ENCODE peak calls at places on chromosomes 1 and 21, in four cellular contexts. D is body of pancreas; G is psoas muscle; M is naive thymus-derived CD4-positive, alpha-beta T cell. Q is an unnamed sample. For H3K4me1 and H3K9me3, the result is how much of the 10 kb centered on the place peaks cover.

GRCh38 chr1:46244656-46245371 is 2.7 kb upstream of the RAD54L start:
- DNase-seq in G (no peak), D (no peak), M (peak), Q (no peak)

GRCh38 chr1:153099646-153100045 is 5.3 kb upstream of the SPRR2E start:
- DNase-seq in G (no peak), D (no peak), M (no peak), Q (no peak)

GRCh38 chr1:154998818-154999650 is 3.6 kb upstream of the ZBTB7B start:
- DNase-seq in D (peak), M (peak), G (peak), Q (peak)

GRCh38 chr21:34511154-34511553 is 856 bp downstream of the KCNE1 start:
- DNase-seq in G (no peak), D (no peak), M (no peak), Q (no peak)

GRCh38 chr1:166924829-166925541 is 48.9 kb upstream of the TADA1 start:
- DNase-seq in D (no peak), M (no peak), G (no peak), Q (no peak)

GRCh38 chr1:35810096-35810860 is 2.5 kb downstream of the AGO4 start:
- DNase-seq in G (no peak), M (no peak), D (no peak), Q (no peak)

GRCh38 chr1:221712198-221712684 is 29.6 kb downstream of the DUSP10 start:
- DNase-seq in D (no peak), G (no peak), M (peak), Q (no peak)

GRCh38 chr1:67948155-67949075 is 102.0 kb downstream of the DIRAS3 start:
- DNase-seq in G (no peak), D (no peak), M (no peak), Q (no peak)

GRCh38 chr1:107877092-107877491 is 87.9 kb downstream of the VAV3 start:
- DNase-seq in D (no peak), M (no peak), G (no peak), Q (no peak)

GRCh38 chr1:87968259-87968955 is 639.7 kb downstream of the LMO4 start:
- DNase-seq in M (no peak), G (peak), D (no peak), Q (peak)

GRCh38 chr1:228340686-228341449 is 65.8 kb downstream of the TRIM11 start:
- DNase-seq in D (peak), G (peak), M (no peak), Q (no peak)

GRCh38 chr1:40848530-40849189 is 13.5 kb downstream of the CITED4 start:
- DNase-seq in G (no peak), M (no peak), D (peak), Q (peak)

GRCh38 chr1:201648066-201648910 is 109.4 kb downstream of the NAV1 start:
- DNase-seq in M (no peak), G (peak), D (peak), Q (peak)

GRCh38 chr21:45431781-45432572 is 27.0 kb downstream of the COL18A1 start:
- DNase-seq in M (no peak), G (no peak), D (no peak), Q (no peak)

GRCh38 chr1:155241069-155241679 is 14.1 kb downstream of the ENTREP3 start:
- DNase-seq in M (peak), G (no peak), D (peak), Q (peak)

GRCh38 chr21:39392981-39393380 is 44.1 kb upstream of the HMGN1 start:
- DNase-seq in D (no peak), M (no peak), G (no peak), Q (no peak)

GRCh38 chr1:90944006-90944405 is 77.8 kb downstream of the ZNF644 start:
- DNase-seq in M (no peak), D (no peak), G (no peak), Q (no peak)

GRCh38 chr21:34877485-34878128 is 171.5 kb downstream of the RUNX1 start:
- DNase-seq in M (no peak), G (no peak), D (peak), Q (no peak)

GRCh38 chr1:244779410-244779809 is 56.0 kb upstream of the COX20 start:
- DNase-seq in M (no peak), D (no peak), G (no peak), Q (no peak)

GRCh38 chr1:16387201-16388185 is 20.5 kb downstream of the SZRD1 start:
- DNase-seq in D (no peak), M (peak), G (no peak), Q (no peak)

GRCh38 chr1:240732390-240732789 is 120.4 kb upstream of the GREM2 start:
- DNase-seq in G (no peak), D (no peak), M (no peak), Q (no peak)

GRCh38 chr21:17045214-17045835 is 467.5 kb upstream of the CXADR start:
- DNase-seq in D (no peak), M (no peak), G (no peak), Q (no peak)

GRCh38 chr1:46638921-46639320 is 22.3 kb upstream of the MOB3C start:
- DNase-seq in D (no peak), G (no peak), M (no peak), Q (no peak)

GRCh38 chr1:68973459-68974244 is 476.8 kb upstream of the DEPDC1 start:
- DNase-seq in D (no peak), G (no peak), M (no peak), Q (no peak)

GRCh38 chr1:179754031-179754624 is 11.0 kb downstream of the FAM163A start:
- DNase-seq in G (no peak), D (no peak), M (no peak), Q (no peak)

GRCh38 chr1:183807549-183808168 is 2.7 kb downstream of the RGL1 start:
- DNase-seq in G (no peak), D (peak), M (no peak), Q (no peak)

GRCh38 chr1:30039354-30040080 is 683.9 kb downstream of the MATN1 start:
- DNase-seq in M (no peak), G (no peak), D (no peak), Q (no peak)

GRCh38 chr1:235067396-235068154 is 61.1 kb downstream of the TOMM20 start:
- DNase-seq in M (no peak), D (peak), G (peak), Q (peak)

GRCh38 chr1:231094421-231094820 is 54.4 kb upstream of the FAM89A start:
- DNase-seq in M (no peak), G (no peak), D (no peak), Q (no peak)

GRCh38 chr21:45456014-45456835 is 51.3 kb downstream of the COL18A1 start:
- DNase-seq in M (no peak), D (no peak), G (peak), Q (no peak)

GRCh38 chr1:194710671-194711070 is 1524.3 kb upstream of the B3GALT2 start:
- DNase-seq in M (no peak), G (no peak), D (no peak), Q (no peak)

GRCh38 chr1:162381383-162381782 is at the start of gene C1orf226:
- DNase-seq in G (no peak), M (no peak), D (no peak), Q (no peak)

GRCh38 chr1:236864211-236864610 is 69.1 kb downstream of the MTR start:
- DNase-seq in G (no peak), D (no peak), M (no peak), Q (no peak)

GRCh38 chr21:45373991-45374816 is 30.8 kb upstream of the COL18A1 start:
- DNase-seq in G (peak), D (no peak), M (no peak), Q (no peak)

DNA sequence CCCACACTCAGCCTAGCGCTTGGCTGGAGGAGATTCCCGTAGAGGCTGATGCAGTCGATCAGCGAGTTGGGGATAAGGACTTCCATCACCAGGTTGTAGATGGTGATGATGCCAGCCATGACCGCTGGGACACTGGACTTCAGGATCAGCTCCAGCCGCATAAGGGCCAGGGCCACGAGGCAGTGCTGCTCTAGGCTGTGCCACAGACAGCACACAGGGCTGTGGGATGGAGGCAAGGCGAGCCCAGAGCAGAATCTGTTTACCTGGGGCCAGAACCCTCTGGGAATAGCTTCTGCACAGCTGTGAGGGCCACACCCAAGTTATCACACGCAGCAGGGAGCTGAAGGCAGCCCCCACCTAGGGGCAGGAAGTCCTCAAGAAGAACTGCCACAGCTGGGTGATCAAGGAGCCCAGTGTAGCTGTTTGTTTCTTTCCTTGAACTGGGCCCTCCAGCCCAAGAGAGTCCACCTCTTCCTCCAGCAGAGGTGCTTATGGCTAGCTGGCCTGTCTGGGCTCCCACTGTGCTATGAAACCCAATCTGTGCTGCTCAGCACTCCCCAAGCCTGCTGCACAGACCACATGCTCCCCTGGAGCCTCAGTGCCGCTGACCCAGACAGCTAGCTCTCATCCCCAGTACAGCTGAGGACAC is 6.2 kb downstream of the SLC2A1 start:
- DNase-seq in D (no peak), G (no peak), M (peak), Q (no peak)
- H3K4me1 ChIP-seq in D (under half), G (under half), M (half or more), Q (under half)

GRCh38 chr1:3677411-3677944 is 25.2 kb downstream of the TP73 start:
- DNase-seq in M (no peak), G (no peak), D (no peak), Q (no peak)
- H3K9me3 ChIP-seq in M (under half), G (under half), D (under half), Q (under half)

GRCh38 chr1:18945401-18945849 is 11.1 kb downstream of the IFFO2 start:
- DNase-seq in M (no peak), D (peak), G (peak), Q (no peak)
- H3K4me1 ChIP-seq in M (half or more), D (half or more), G (half or more), Q (under half)

GRCh38 chr1:8410791-8411190 is 92.9 kb downstream of the SLC45A1 start:
- DNase-seq in D (no peak), G (no peak), M (no peak), Q (no peak)

GRCh38 chr1:8408151-8408839 is 90.4 kb downstream of the SLC45A1 start:
- DNase-seq in G (peak), D (peak), M (no peak), Q (peak)

GRCh38 chr1:8407652-8408051 is 89.7 kb downstream of the SLC45A1 start:
- DNase-seq in D (no peak), G (no peak), M (peak), Q (no peak)

GRCh38 chr1:8409107-8409506 is 91.2 kb downstream of the SLC45A1 start:
- DNase-seq in G (no peak), M (peak), D (no peak), Q (no peak)

DNA sequence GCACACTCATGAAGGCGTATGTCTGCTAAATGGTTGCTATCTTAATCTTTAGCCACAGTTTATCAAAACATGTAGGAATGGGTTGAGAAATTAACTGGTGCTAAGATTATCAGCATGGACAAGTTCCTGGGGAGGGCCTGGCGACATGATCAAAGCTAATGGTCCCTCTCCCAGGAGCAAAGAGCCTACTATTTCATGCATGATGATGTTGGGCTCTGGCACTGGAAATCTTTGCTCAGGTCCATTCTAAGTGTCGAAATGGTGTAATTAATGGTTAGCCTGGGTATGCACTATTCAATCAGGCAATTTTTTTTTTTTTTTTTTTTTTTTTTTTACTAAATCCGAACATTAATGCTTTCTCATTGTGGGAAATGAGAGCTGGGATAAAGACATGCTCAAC is 91.8 kb downstream of the SLC45A1 start:
- DNase-seq in M (no peak), G (no peak), D (no peak), Q (no peak)
- H3K9me3 ChIP-seq in M (under half), G (under half), D (under half), Q (under half)

GRCh38 chr1:39146681-39147080 is 57.8 kb upstream of the MACF1 start:
- DNase-seq in D (no peak), M (no peak), G (no peak), Q (no peak)
- H3K4me1 ChIP-seq in D (under half), M (under half), G (under half), Q (under half)

DNA sequence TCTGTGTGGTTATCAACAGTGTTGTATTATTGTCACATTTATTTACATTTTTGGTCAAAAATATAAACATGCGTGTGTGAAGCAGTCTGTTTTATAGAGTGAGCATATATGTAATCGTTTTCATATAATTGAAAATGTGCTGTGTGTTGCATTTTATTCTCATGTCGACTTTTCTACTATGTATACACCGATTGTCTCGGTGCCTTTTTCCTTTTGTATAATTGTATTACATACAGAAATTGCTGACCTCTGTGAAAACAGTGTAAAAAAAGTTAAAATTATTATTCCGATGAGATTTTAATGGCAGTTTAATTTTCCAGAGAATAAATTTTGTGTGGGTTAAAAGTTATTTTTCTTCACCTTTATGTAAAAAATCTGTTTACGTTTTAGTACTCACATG is 62.4 kb upstream of the SERTAD4 start:
- DNase-seq in M (no peak), G (no peak), D (no peak), Q (no peak)
- H3K9me3 ChIP-seq in M (under half), G (under half), D (under half), Q (under half)

Q was measured in testis.